ENCODE peak calls at places on chromosomes 3 and 15, in five cellular contexts. C is GM04504, M is sigmoid colon, U is NCI-H1105 treated with DMSO at 0.1 percent for 48 hours, N is fibroblast of the conjunctiva. Z is an unnamed sample.

GRCh38 chr15:81256916-81257315 is 60.2 kb downstream of the IL16 start:
- DNase-seq in N (peak), U (no peak), C (no peak), M (no peak), Z (peak)

GRCh38 chr3:53804697-53805462 is 41.3 kb downstream of the CHDH start:
- DNase-seq in M (peak), U (no peak), C (peak), N (peak), Z (peak)

GRCh38 chr15:81939604-81940440 is 106.0 kb downstream of the MEX3B start:
- DNase-seq in C (no peak), U (no peak), M (no peak), N (peak), Z (peak)

GRCh38 chr15:47332481-47332880 is 384.8 kb upstream of the SEMA6D start:
- DNase-seq in M (no peak), N (no peak), U (no peak), C (no peak), Z (no peak)

GRCh38 chr3:48707157-48707556 is 9.9 kb downstream of the IP6K2 start:
- DNase-seq in M (no peak), U (no peak), N (no peak), C (no peak), Z (no peak)

GRCh38 chr3:173913397-173913796 is 515.9 kb downstream of the NLGN1 start:
- DNase-seq in N (no peak), M (no peak), C (no peak), U (peak), Z (no peak)

GRCh38 chr15:43270676-43271306 is 4.1 kb upstream of the TGM5 start:
- DNase-seq in C (no peak), U (no peak), M (no peak), N (no peak), Z (no peak)

GRCh38 chr3:125587039-125587664 is 8.1 kb downstream of the OSBPL11 start:
- DNase-seq in M (no peak), C (no peak), U (no peak), N (no peak), Z (no peak)

GRCh38 chr3:66010348-66011097 is 28.2 kb downstream of the MAGI1 start:
- DNase-seq in C (no peak), N (no peak), M (no peak), U (no peak), Z (no peak)

GRCh38 chr3:178634975-178635374 is 98.7 kb downstream of the KCNMB2 start:
- DNase-seq in M (no peak), N (no peak), C (no peak), U (peak), Z (no peak)

GRCh38 chr3:149247025-149247710 is 25.5 kb upstream of the CP start:
- DNase-seq in N (no peak), U (no peak), C (no peak), M (no peak), Z (no peak)

GRCh38 chr15:51131596-51132290 is 37.0 kb upstream of the TNFAIP8L3 start:
- DNase-seq in N (no peak), U (no peak), C (no peak), M (no peak), Z (no peak)

GRCh38 chr15:67127925-67128324 is 62.5 kb downstream of the SMAD3 start:
- DNase-seq in U (no peak), N (no peak), C (peak), M (no peak), Z (peak)

GRCh38 chr15:45863881-45864580 is 229.2 kb downstream of the SQOR start:
- DNase-seq in U (no peak), M (no peak), N (no peak), C (no peak), Z (no peak)

GRCh38 chr3:123883111-123883510 is 1.0 kb downstream of the MYLK start:
- DNase-seq in U (peak), M (no peak), C (no peak), N (no peak), Z (no peak)

GRCh38 chr3:12907729-12908128 is 66.4 kb upstream of the RPL32 start:
- DNase-seq in C (no peak), N (no peak), U (no peak), M (no peak), Z (no peak)